ENCODE peak calls at places on chromosomes 6 and 20, in eight cellular contexts. J is HCT116, L is Peyer's patch, A is IMR-90, Q is stomach, G is body of pancreas, S is heart left ventricle, E is thyroid gland. F is an unnamed sample.
A peak's percentile ranks its signal among the peaks of the same experiment; 100 is the strongest.

GRCh38 chr6:13678255-13678983 is 33.2 kb downstream of the RANBP9 start:
- DNase-seq in S (no peak), A (no peak), G (no peak), E (no peak), Q (no peak), L (no peak), J (no peak), F (peak; percentile 62)

GRCh38 chr20:11716239-11716944 is 201.3 kb upstream of the BTBD3 start:
- DNase-seq in G (peak; percentile 3), J (peak; percentile 65), S (no peak), Q (no peak), L (no peak), E (no peak), A (peak; percentile 90), F (peak; percentile 46)

GRCh38 chr20:62219992-62220665 is at the start of gene HRH3:
- DNase-seq in A (no peak), G (peak; percentile 48), J (no peak), E (peak; percentile 58), L (no peak), S (no peak), Q (peak; percentile 53), F (peak; percentile 64)

GRCh38 chr6:192313-192664 is 100.0 kb upstream of the DUSP22 start:
- DNase-seq in G (no peak), E (no peak), J (no peak), S (no peak), A (no peak), L (no peak), Q (no peak), F (no peak)

GRCh38 chr20:44211177-44212039 is 837 bp upstream of the OSER1 start:
- DNase-seq in E (peak; percentile 23), A (peak; percentile 48), J (no peak), Q (no peak), G (peak; percentile 42), L (no peak), S (no peak), F (peak; percentile 82)

GRCh38 chr6:28825732-28826293 is 98.0 kb downstream of the TRIM27 start:
- DNase-seq in G (no peak), Q (no peak), L (no peak), S (no peak), J (no peak), E (no peak), A (no peak), F (no peak)

GRCh38 chr6:13427838-13428527 is 59.4 kb downstream of the GFOD1 start:
- DNase-seq in G (peak; percentile 35), A (no peak), Q (peak; percentile 31), E (peak; percentile 76), L (peak; percentile 88), S (no peak), J (no peak), F (peak; percentile 75)

GRCh38 chr20:50358959-50359358 is 151.2 kb upstream of the PTPN1 start:
- DNase-seq in S (no peak), A (no peak), G (no peak), Q (no peak), L (no peak), E (no peak), J (no peak), F (no peak)

GRCh38 chr6:47308674-47309325 is 905 bp downstream of the TNFRSF21 start:
- DNase-seq in G (peak; percentile 24), S (peak; percentile 52), Q (peak; percentile 29), E (peak; percentile 5), J (no peak), L (peak; percentile 56), A (peak; percentile 19), F (peak; percentile 39)

GRCh38 chr6:27872634-27873028 is 39.6 kb downstream of the OR2B2 start:
- DNase-seq in A (no peak), S (no peak), J (no peak), E (no peak), L (no peak), G (no peak), Q (no peak), F (no peak)

GRCh38 chr20:1357921-1358671 is 29.2 kb upstream of the SDCBP2 start:
- DNase-seq in J (no peak), G (no peak), L (no peak), A (peak; percentile 83), S (no peak), Q (no peak), E (no peak), F (no peak)

GRCh38 chr6:134374486-134374885 is 56.6 kb upstream of the SGK1 start:
- DNase-seq in J (no peak), L (no peak), A (peak; percentile 62), Q (no peak), G (no peak), E (no peak), S (no peak), F (no peak)

GRCh38 chr6:7267521-7268091 is 45.4 kb downstream of the SSR1 start:
- DNase-seq in J (peak; percentile 54), L (peak; percentile 58), A (peak; percentile 94), S (no peak), Q (peak; percentile 88), G (peak; percentile 91), E (peak; percentile 91), F (peak; percentile 32)

GRCh38 chr6:42313941-42314570 is 96.4 kb upstream of the MRPS10 start:
- DNase-seq in E (no peak), A (peak; percentile 86), L (no peak), J (no peak), Q (no peak), G (no peak), S (peak; percentile 39), F (peak; percentile 12)

GRCh38 chr6:55919909-55920308 is 44.5 kb upstream of the BMP5 start:
- DNase-seq in G (no peak), E (no peak), L (no peak), S (no peak), A (no peak), Q (no peak), J (no peak), F (no peak)

GRCh38 chr6:55922406-55922805 is 47.0 kb upstream of the BMP5 start:
- DNase-seq in L (no peak), A (no peak), G (no peak), S (no peak), Q (no peak), J (no peak), E (no peak), F (no peak)

DNA sequence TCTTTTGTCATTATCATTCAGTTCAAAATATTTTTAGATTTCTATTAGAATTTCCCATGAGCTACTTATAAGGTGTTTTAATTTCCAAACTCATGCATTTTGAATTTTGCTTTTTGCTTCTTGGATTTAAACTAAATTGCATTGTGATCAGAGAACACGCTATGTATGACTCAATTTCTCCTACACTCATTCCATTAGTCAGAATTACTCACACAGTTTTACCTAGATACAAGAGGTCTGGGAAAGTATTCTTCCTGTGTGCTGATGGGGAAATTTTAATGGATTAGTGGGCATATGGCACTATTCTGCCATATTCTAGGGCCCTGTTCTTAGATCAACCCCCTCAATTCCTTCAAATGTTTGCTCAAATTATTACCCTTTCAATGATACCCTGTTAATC is 49.9 kb upstream of the BMP5 start:
- DNase-seq in J (peak; percentile 45), Q (no peak), S (no peak), E (no peak), G (no peak), L (no peak), A (peak; percentile 94), F (no peak)
- TF ChIP-seq POLR2A in J (no peak), Q (no peak), S (no peak), E (no peak), G (no peak), L (no peak), A (no peak), F (no peak)

GRCh38 chr20:5545381-5545941 is 204.7 kb upstream of the SHLD1 start:
- DNase-seq in G (no peak), L (no peak), E (no peak), S (no peak), Q (no peak), A (no peak), J (no peak), F (no peak)
- TF ChIP-seq POLR2A in G (no peak), L (no peak), E (no peak), S (no peak), Q (no peak), A (no peak), J (no peak), F (no peak)

GRCh38 chr6:138403801-138404665 is at the start of gene HEBP2:
- DNase-seq in Q (peak; percentile 97), L (peak; percentile 98), A (peak; percentile 65), E (peak; percentile 99), J (peak; percentile 89), S (peak; percentile 97), G (peak; percentile 98), F (peak; percentile 84)
- TF ChIP-seq POLR2A in Q (peak; percentile 47), L (peak; percentile 76), A (no peak), E (peak; percentile 94), J (peak; percentile 39), S (peak; percentile 84), G (peak; percentile 81), F (peak; percentile 37)

GRCh38 chr6:109455502-109456282 is at the start of gene MICAL1:
- DNase-seq in Q (peak; percentile 82), G (peak; percentile 75), A (peak; percentile 24), S (peak; percentile 77), L (peak; percentile 94), J (no peak), E (peak; percentile 80), F (peak; percentile 79)
- TF ChIP-seq POLR2A in Q (no peak), G (no peak), A (no peak), S (peak; percentile 37), L (peak; percentile 71), J (no peak), E (peak; percentile 10), F (no peak)

F was measured in erythroblast.